ENCODE peak calls at places on chromosomes 16 and 17, in six cellular contexts. X is iPS DF 19.7, W is cardiac muscle cell, O is GM12892, I is HFFc6, C is heart right ventricle. Z is an unnamed sample.

GRCh38 chr16:86737083-86737482 is 158.7 kb downstream of the FOXL1 start:
- DNase-seq in O (no peak), X (no peak), W (no peak), I (no peak), C (no peak), Z (no peak)

GRCh38 chr17:69528035-69528434 is 113.5 kb downstream of the MAP2K6 start:
- DNase-seq in I (no peak), X (no peak), O (no peak), W (no peak), C (no peak), Z (no peak)

GRCh38 chr17:42311240-42312034 is 23.1 kb downstream of the STAT5A start:
- DNase-seq in X (no peak), O (no peak), I (peak), W (peak), C (peak), Z (no peak)

GRCh38 chr16:4011940-4012629 is 104.2 kb downstream of the ADCY9 start:
- DNase-seq in X (no peak), W (no peak), C (no peak), I (no peak), O (no peak), Z (no peak)

GRCh38 chr17:19508327-19508867 is 25.3 kb upstream of the SLC47A1 start:
- DNase-seq in I (no peak), X (no peak), O (no peak), W (no peak), C (peak), Z (no peak)

GRCh38 chr16:31409433-31409832 is 16.3 kb downstream of the ITGAD start:
- DNase-seq in O (no peak), I (peak), W (peak), X (no peak), C (no peak), Z (no peak)

GRCh38 chr16:83470406-83470805 is 337.4 kb upstream of the HSBP1 start:
- DNase-seq in C (no peak), I (peak), W (peak), X (no peak), O (no peak), Z (no peak)

GRCh38 chr17:2123467-2124251 is 68.8 kb downstream of the HIC1 start:
- DNase-seq in C (peak), X (no peak), W (peak), I (peak), O (no peak), Z (no peak)

GRCh38 chr17:5042152-5043022 is 7.2 kb upstream of the SLC52A1 start:
- DNase-seq in X (no peak), I (no peak), W (no peak), O (no peak), C (no peak), Z (no peak)

GRCh38 chr17:14361470-14361869 is 60.6 kb downstream of the HS3ST3B1 start:
- DNase-seq in X (no peak), I (no peak), W (no peak), C (no peak), O (no peak), Z (no peak)

GRCh38 chr16:6483634-6484033 is 849.0 kb upstream of the RBFOX1 start:
- DNase-seq in I (no peak), O (no peak), C (no peak), W (no peak), X (no peak), Z (peak)

GRCh38 chr16:23987443-23987842 is 151.7 kb downstream of the PRKCB start:
- DNase-seq in I (no peak), W (no peak), O (peak), X (no peak), C (no peak), Z (no peak)

GRCh38 chr16:69276143-69277115 is 34.7 kb upstream of the VPS4A start:
- DNase-seq in I (peak), X (no peak), C (peak), O (no peak), W (peak), Z (no peak)

GRCh38 chr17:59897090-59897489 is 4.2 kb downstream of the RPS6KB1 start:
- DNase-seq in I (peak), W (no peak), X (no peak), O (no peak), C (no peak), Z (no peak)

GRCh38 chr16:25151996-25152395 is 40.5 kb downstream of the LCMT1 start:
- DNase-seq in W (peak), X (no peak), I (peak), C (no peak), O (no peak), Z (no peak)

GRCh38 chr17:58643147-58643546 is 48.7 kb downstream of the TEX14 start:
- DNase-seq in O (no peak), I (peak), W (peak), C (no peak), X (no peak), Z (no peak)

GRCh38 chr17:28166478-28166877 is 124.0 kb downstream of the NLK start:
- DNase-seq in W (no peak), I (no peak), O (no peak), X (no peak), C (no peak), Z (no peak)

GRCh38 chr17:35242805-35243458 is at the start of gene SLFN5:
- DNase-seq in C (peak), X (peak), W (peak), O (peak), I (peak), Z (peak)

GRCh38 chr16:27123795-27124194 is 57.1 kb downstream of the C16orf82 start:
- DNase-seq in O (no peak), W (no peak), I (no peak), X (no peak), C (no peak), Z (no peak)

Z was measured in H1.